ENCODE peak calls at places on chromosomes 5 and 9, in seven cellular contexts. B is AG10803; O is HepG2; T is CD4-positive, alpha-beta T cell; G is cardiac muscle cell; X is heart right ventricle; J is natural killer cell. U is an unnamed sample.

GRCh38 chr5:169521366-169521983 is 62.1 kb upstream of the SPDL1 start:
- DNase-seq in O (no peak), X (peak; percentile 78), B (peak; percentile 41), G (peak; percentile 79), J (no peak), T (no peak), U (no peak)

GRCh38 chr5:178389031-178389729 is 156.6 kb upstream of the PHYKPL start:
- DNase-seq in J (no peak), B (no peak), O (no peak), T (no peak), X (no peak), G (no peak), U (no peak)

GRCh38 chr5:52657231-52657645 is 130.5 kb upstream of the ITGA1 start:
- DNase-seq in X (no peak), G (peak; percentile 71), T (no peak), B (peak; percentile 57), O (peak; percentile 18), J (no peak), U (no peak)

GRCh38 chr9:111069233-111069632 is 31.0 kb upstream of the LPAR1 start:
- DNase-seq in B (no peak), O (no peak), T (no peak), X (no peak), G (peak; percentile 13), J (no peak), U (no peak)

GRCh38 chr5:133285583-133286021 is 233.8 kb downstream of the HSPA4 start:
- DNase-seq in B (peak; percentile 10), J (no peak), G (peak; percentile 39), O (no peak), T (no peak), X (peak; percentile 67), U (no peak)

GRCh38 chr5:134138416-134139376 is 24.2 kb downstream of the TCF7 start:
- DNase-seq in X (no peak), B (peak; percentile 36), T (no peak), O (no peak), J (peak; percentile 22), G (no peak), U (peak; percentile 35)

GRCh38 chr5:156670615-156671014 is 179.5 kb upstream of the PPP1R2B start:
- DNase-seq in T (no peak), J (no peak), O (no peak), B (no peak), G (no peak), X (no peak), U (no peak)

GRCh38 chr5:77847814-77848290 is 71.7 kb upstream of the TBCA start:
- DNase-seq in G (no peak), J (no peak), O (no peak), X (no peak), B (no peak), T (no peak), U (no peak)

GRCh38 chr5:60763061-60763460 is 63.1 kb upstream of the DEPDC1B start:
- DNase-seq in G (no peak), T (no peak), X (no peak), J (no peak), O (no peak), B (no peak), U (no peak)

GRCh38 chr5:1765141-1765879 is 34.3 kb downstream of the MRPL36 start:
- DNase-seq in T (no peak), O (no peak), J (no peak), X (no peak), B (no peak), G (no peak), U (no peak)

GRCh38 chr9:6876195-6876594 is 118.4 kb downstream of the KDM4C start:
- DNase-seq in J (no peak), X (no peak), B (no peak), O (no peak), G (no peak), T (no peak), U (no peak)

GRCh38 chr9:88433583-88434240 is 45.5 kb downstream of the SPIN1 start:
- DNase-seq in O (no peak), B (no peak), J (no peak), X (no peak), G (peak; percentile 7), T (no peak), U (no peak)

GRCh38 chr5:16935271-16936149 is 578 bp downstream of the MYO10 start:
- DNase-seq in T (no peak), G (no peak), J (no peak), B (no peak), O (no peak), X (peak; percentile 44), U (peak; percentile 27)

GRCh38 chr5:24703934-24704333 is 59.2 kb upstream of the CDH10 start:
- DNase-seq in X (no peak), G (no peak), T (no peak), O (no peak), B (no peak), J (no peak), U (no peak)

GRCh38 chr9:77547113-77547731 is 100.9 kb downstream of the GNA14 start:
- DNase-seq in B (no peak), J (no peak), X (no peak), G (no peak), T (no peak), O (no peak), U (no peak)

GRCh38 chr9:89999534-90000370 is 394.9 kb downstream of the GADD45G start:
- DNase-seq in J (peak; percentile 19), X (peak; percentile 76), B (peak; percentile 53), O (peak; percentile 55), T (peak; percentile 36), G (peak; percentile 44), U (no peak)

GRCh38 chr5:174320051-174320450 is 274.5 kb downstream of the NSG2 start:
- DNase-seq in X (no peak), B (no peak), G (no peak), J (no peak), O (no peak), T (no peak), U (no peak)

GRCh38 chr9:38047301-38048251 is 21.5 kb downstream of the SHB start:
- DNase-seq in J (no peak), X (peak; percentile 42), T (no peak), G (peak; percentile 86), B (peak; percentile 96), O (peak; percentile 99), U (peak; percentile 52)

GRCh38 chr5:74021090-74021489 is 395.1 kb downstream of the ARHGEF28 start:
- DNase-seq in X (no peak), B (no peak), G (no peak), T (no peak), J (no peak), O (no peak), U (no peak)

GRCh38 chr9:104858271-104858670 is 69.7 kb downstream of the ABCA1 start:
- DNase-seq in O (no peak), G (peak; percentile 21), J (no peak), B (peak; percentile 95), T (no peak), X (no peak), U (no peak)

GRCh38 chr9:97427885-97428284 is 16.0 kb downstream of the TDRD7 start:
- DNase-seq in J (no peak), X (no peak), O (no peak), T (no peak), B (no peak), G (no peak), U (no peak)

GRCh38 chr9:109975574-109976327 is 195.8 kb downstream of the PALM2AKAP2 start:
- DNase-seq in X (no peak), G (no peak), O (no peak), J (no peak), B (peak; percentile 88), T (no peak), U (no peak)

GRCh38 chr9:16873131-16873787 is 2.8 kb upstream of the BNC2 start:
- DNase-seq in B (peak; percentile 79), T (no peak), X (no peak), J (no peak), O (no peak), G (peak; percentile 60), U (no peak)

GRCh38 chr9:109035684-109036423 is 22.6 kb upstream of the CTNNAL1 start:
- DNase-seq in G (peak; percentile 84), O (peak; percentile 90), X (no peak), B (peak; percentile 86), J (no peak), T (no peak), U (no peak)

GRCh38 chr5:160001051-160001450 is 7.9 kb upstream of the TTC1 start:
- DNase-seq in J (no peak), O (no peak), G (no peak), B (no peak), X (no peak), T (no peak), U (no peak)

GRCh38 chr5:15304914-15305834 is 194.8 kb upstream of the FBXL7 start:
- DNase-seq in T (no peak), B (no peak), X (no peak), O (no peak), J (no peak), G (no peak), U (no peak)

GRCh38 chr9:121242219-121242954 is 25.6 kb upstream of the GSN start:
- DNase-seq in O (no peak), T (no peak), X (no peak), J (no peak), B (peak; percentile 77), G (peak; percentile 59), U (no peak)

GRCh38 chr5:138932171-138932810 is 57.2 kb upstream of the LRRTM2 start:
- DNase-seq in G (no peak), T (no peak), O (no peak), J (no peak), X (no peak), B (no peak), U (no peak)
- TF ChIP-seq CTCF in G (no peak), T (no peak), O (peak; percentile 40), J (no peak), X (no peak), B (no peak), U (no peak)

GRCh38 chr9:131954299-131954698 is 125.4 kb downstream of the MED27 start:
- DNase-seq in T (no peak), B (no peak), G (no peak), O (no peak), X (no peak), J (no peak), U (no peak)
- TF ChIP-seq CTCF in T (no peak), B (no peak), G (peak; percentile 24), O (peak; percentile 43), X (no peak), J (no peak), U (no peak)

DNA sequence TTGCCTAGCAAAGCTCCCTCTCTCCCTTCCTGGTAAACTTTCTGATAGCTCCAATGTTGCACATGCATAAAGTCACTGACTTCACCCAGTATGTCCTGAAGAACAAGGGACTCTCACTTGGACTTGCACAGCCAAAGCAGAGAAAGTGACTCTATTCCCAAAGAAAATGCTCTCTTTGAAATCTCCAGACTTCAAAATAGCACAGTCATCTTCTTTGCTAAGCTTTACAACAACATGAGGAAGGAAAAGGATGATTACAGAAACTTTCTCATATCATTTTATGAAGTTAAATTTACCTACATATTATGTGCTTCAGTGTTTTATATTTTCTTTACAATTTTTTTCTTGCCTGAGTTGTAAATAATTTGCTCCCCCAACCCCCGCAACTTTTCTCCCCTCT is 264.6 kb downstream of the PJA2 start:
- DNase-seq in O (no peak), G (no peak), B (no peak), T (no peak), J (no peak), X (no peak), U (no peak)
- TF ChIP-seq CTCF in O (no peak), G (no peak), B (no peak), T (no peak), J (no peak), X (no peak), U (no peak)

DNA sequence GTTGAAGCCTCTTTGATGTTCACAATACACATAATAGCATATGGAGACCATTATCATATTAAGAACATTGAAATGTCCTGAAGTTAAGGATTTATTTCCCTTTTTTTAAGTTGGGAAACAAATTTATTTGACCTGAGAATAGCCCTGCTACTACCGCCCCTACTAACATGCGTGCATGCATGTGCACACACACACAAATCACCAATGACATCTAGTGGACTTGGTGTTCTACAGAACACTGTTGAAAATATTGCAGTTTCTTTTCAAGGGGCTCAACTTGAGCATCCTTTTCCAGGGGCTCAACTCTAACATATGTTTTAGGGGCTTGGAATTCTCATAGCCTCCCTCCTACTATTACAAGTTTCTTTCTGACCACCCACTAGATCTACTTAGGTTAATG is 124.9 kb upstream of the C6 start:
- DNase-seq in O (no peak), B (no peak), X (no peak), T (no peak), G (peak; percentile 37), J (no peak), U (no peak)
- TF ChIP-seq CTCF in O (peak; percentile 10), B (no peak), X (no peak), T (no peak), G (no peak), J (no peak), U (no peak)

U was measured in mesothelial cell of epicardium.